ENCODE peak calls at places on chromosomes 6 and 20, in four cellular contexts. K is trophoblast cell, Q is H1, I is H9. H is an unnamed sample.

GRCh38 chr6:42402184-42402583 is 49.5 kb downstream of the TRERF1 start:
- DNase-seq in K (no peak), Q (no peak), I (no peak), H (no peak)

GRCh38 chr6:24385536-24386269 is 17.0 kb upstream of the MRS2 start:
- DNase-seq in K (no peak), Q (no peak), I (no peak), H (no peak)

GRCh38 chr20:57309544-57310115 is 20.0 kb upstream of the SPO11 start:
- DNase-seq in K (no peak), Q (no peak), I (no peak), H (no peak)

GRCh38 chr6:105459049-105459448 is 56.2 kb upstream of the PREP start:
- DNase-seq in K (no peak), Q (no peak), I (no peak), H (no peak)

GRCh38 chr6:169321546-169321945 is 67.9 kb upstream of the THBS2 start:
- DNase-seq in K (no peak), Q (no peak), I (no peak), H (no peak)

GRCh38 chr6:137866200-137866913 is 702 bp upstream of the TNFAIP3 start:
- DNase-seq in K (peak; percentile 66), Q (peak; percentile 49), I (no peak), H (peak; percentile 55)

GRCh38 chr6:2876210-2877056 is 26.7 kb downstream of the SERPINB9 start:
- DNase-seq in K (peak; percentile 80), Q (no peak), I (no peak), H (peak; percentile 91)

GRCh38 chr6:45422541-45423110 is 44.9 kb upstream of the SUPT3H start:
- DNase-seq in K (no peak), Q (no peak), I (peak; percentile 68), H (peak; percentile 78)

GRCh38 chr6:108363756-108364356 is 69.0 kb downstream of the AFG1L start:
- DNase-seq in K (no peak), Q (no peak), I (no peak), H (no peak)

GRCh38 chr6:46927066-46927465 is 5.3 kb upstream of the ADGRF5 start:
- DNase-seq in K (no peak), Q (no peak), I (no peak), H (no peak)

DNA sequence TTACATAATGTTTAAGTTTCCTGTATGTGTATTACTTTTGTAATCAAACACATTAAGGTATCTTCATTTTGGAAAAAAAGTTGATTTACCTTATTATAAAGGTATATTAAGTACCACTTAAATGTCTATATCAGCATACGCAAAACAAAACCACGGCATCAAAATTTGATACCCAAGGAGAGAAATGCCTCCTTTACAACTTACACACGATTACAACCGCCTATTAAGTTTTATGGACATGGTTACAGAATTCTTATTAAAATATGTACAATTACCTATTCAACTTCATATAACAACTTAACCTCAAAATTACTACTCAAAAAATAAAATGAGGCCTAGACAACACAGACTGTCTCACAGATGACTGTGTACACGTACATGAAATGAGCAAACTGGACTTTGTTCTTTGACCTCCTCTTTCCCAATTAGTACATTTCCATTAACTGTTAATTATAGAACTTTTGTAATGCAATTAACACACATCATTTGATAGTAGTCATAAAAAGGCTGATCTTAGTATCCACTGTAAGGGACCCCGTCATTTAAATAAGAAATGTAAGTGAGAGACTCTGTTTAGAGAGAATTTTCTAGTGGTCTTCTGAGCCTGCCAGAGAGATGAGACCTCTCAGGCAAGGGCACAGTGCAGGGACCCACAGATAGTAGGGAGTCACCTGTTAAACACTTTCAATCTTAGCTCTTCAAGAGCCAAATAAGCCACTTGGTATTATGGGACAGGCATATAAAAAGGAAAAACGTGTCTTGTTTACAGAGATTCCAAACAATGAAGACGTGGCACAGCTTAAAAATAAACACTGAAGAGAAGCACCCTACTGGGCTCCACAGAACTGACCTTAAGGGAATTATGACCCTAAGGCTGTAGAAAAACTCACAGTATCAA is 2.4 kb downstream of the DIDO1 start:
- DNase-seq in K (no peak), Q (no peak), I (no peak), H (no peak)
- H3K23ac ChIP-seq in K (no peak overlapping the region), Q (no peak overlapping the region), I (no peak overlapping the region), H (no peak overlapping the region)

DNA sequence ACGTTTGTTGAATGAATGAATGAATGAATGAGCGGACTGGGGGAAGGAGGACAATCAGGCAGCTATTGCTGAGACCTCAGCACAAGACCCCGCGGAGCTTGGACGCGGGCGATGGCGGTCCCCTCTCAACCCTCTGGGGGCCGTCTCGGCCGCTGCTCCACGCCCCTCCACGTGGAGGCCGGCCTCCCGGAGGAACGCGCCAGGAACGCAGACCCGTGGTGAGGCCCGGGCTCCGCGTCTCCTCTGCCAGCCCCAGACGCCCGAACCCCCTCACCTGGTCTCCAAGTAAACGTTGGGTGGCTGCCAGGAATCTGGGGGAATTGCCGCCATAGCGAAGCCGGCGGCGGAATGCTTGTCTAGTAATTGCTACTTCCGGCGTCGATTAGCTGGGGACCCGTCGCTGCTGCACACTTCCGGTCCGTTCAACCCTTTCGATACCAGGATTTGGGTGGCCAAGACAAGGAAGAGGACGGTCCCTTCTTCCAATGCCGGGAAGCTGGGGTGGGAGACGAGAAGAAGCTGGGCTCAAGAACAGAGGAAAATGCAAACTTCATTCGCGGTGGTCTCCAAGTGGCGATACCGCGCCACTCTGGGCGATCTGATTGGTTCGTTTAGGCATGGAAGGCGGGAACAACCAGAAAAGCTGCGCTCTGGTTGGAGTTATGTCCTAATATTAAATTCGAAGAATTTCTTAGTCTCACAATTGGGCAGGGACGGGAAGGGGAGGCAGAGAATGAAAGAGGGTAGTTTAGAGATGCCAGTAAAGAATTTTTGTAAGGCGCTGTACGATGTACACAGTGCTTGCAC is at the start of gene PPIL1:
- DNase-seq in K (peak; percentile 75), Q (peak; percentile 82), I (peak; percentile 85), H (peak; percentile 93)
- H3K4ac ChIP-seq in K (peak within 1 kb of the TSS; percentile 76), Q (no peak within 1 kb of the TSS), I (no peak within 1 kb of the TSS), H (peak within 1 kb of the TSS; percentile 77)

GRCh38 chr6:37792457-37793039 is 27.0 kb upstream of the ZFAND3 start:
- DNase-seq in K (no peak), Q (no peak), I (no peak), H (no peak)
- H3K23ac ChIP-seq in K (no peak overlapping the region), Q (no peak overlapping the region), I (no peak overlapping the region), H (no peak overlapping the region)

DNA sequence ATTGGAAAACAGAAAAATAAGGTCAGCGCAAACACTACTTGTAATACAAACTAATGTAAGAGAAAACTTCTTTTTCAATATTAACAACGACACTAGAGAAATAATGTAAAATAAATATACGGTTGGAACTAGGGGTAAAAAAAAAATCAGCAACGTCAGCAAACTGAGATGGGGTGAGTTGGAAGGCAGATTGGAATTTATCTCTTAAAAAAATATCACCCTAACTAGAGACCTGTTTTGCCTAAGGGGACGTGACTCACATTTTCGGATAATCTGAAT is 722 bp upstream of the UTRN start:
- DNase-seq in K (no peak), Q (no peak), I (no peak), H (no peak)
- H3K4ac ChIP-seq in K (no peak overlapping the region), Q (no peak overlapping the region), I (no peak overlapping the region), H (no peak overlapping the region)

GRCh38 chr20:50320005-50320909 is 129.6 kb downstream of the CEBPB start:
- DNase-seq in K (no peak), Q (no peak), I (no peak), H (peak; percentile 27)

GRCh38 chr20:50323209-50323608 is 132.6 kb downstream of the CEBPB start:
- DNase-seq in K (no peak), Q (no peak), I (no peak), H (no peak)

GRCh38 chr20:50322703-50323131 is 132.1 kb downstream of the CEBPB start:
- DNase-seq in K (no peak), Q (no peak), I (no peak), H (no peak)

GRCh38 chr20:50320910-50321796 is 130.5 kb downstream of the CEBPB start:
- DNase-seq in K (peak; percentile 98), Q (peak; percentile 90), I (peak; percentile 94), H (peak; percentile 94)

GRCh38 chr20:50321797-50322480 is 131.3 kb downstream of the CEBPB start:
- DNase-seq in K (no peak), Q (no peak), I (no peak), H (no peak)
- H3K23ac ChIP-seq in K (no peak overlapping the region), Q (no peak overlapping the region), I (no peak overlapping the region), H (no peak overlapping the region)

GRCh38 chr20:38112943-38113294 is 52.2 kb downstream of the TGM2 start:
- DNase-seq in K (no peak), Q (peak; percentile 31), I (no peak), H (no peak)

GRCh38 chr20:38114353-38114791 is 50.7 kb downstream of the TGM2 start:
- DNase-seq in K (no peak), Q (peak; percentile 22), I (no peak), H (no peak)

GRCh38 chr20:38115205-38115604 is 49.9 kb downstream of the TGM2 start:
- DNase-seq in K (no peak), Q (peak; percentile 22), I (no peak), H (no peak)

GRCh38 chr20:38112249-38112942 is 52.7 kb downstream of the TGM2 start:
- DNase-seq in K (no peak), Q (peak; percentile 13), I (no peak), H (no peak)

DNA sequence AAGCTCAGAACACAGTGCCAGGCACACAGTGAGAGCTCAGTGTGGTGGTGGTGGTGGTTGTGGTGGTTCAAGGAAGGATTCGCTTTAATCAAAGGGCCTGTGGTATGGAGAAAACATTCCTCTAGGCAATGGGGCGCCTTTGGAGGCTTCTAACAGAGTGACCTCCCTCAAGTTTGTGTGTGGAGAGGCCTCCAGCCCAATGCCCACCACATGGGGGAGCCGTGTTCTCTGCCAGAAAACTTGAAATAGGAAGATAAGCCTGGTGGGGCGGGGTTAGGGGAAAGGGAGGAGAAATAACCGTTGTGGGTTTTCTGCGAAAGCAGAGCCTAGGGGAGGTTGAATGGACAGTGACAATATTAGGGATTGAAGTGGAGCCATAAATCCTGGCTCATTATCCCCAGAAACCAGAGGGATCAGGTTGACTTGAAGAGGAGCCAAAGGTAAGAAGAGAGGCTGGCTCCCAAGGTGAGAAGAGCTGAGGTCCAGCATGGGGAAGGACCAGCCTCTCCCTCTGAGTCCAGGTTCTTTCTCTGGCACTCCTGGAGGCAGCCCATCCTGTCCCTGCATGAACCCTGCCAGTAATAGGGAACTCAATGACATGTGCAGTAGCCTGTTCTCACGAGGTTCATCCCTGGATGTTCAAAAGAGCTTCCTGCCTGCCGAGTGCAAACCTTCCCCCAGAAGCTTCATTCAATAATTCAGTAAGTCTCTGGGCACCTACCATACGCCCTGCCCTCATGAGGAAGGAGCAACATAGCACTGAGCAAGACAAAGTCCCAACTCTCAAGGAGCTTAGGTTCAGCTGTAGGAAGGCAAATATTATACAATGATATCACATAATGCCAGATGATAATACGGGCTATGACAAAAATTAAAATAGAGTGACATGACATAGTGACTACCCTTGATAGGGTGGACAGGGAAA is 51.4 kb downstream of the TGM2 start:
- DNase-seq in K (no peak), Q (peak; percentile 79), I (peak; percentile 79), H (peak; percentile 88)
- H3K4ac ChIP-seq in K (no peak overlapping the region), Q (no peak overlapping the region), I (no peak overlapping the region), H (no peak overlapping the region)

H was measured in mesendoderm.